ENCODE peak calls at places on chromosomes 12 and 14, in four cellular contexts. A is WTC11, S is K562, Y is HepG2. Z is an unnamed sample.

GRCh38 chr12:85279449-85280137 is 427 bp upstream of the ALX1 start:
- DNase-seq in A (peak), Y (no peak), S (no peak), Z (no peak)

GRCh38 chr12:119169150-119169549 is 9.6 kb upstream of the HSPB8 start:
- DNase-seq in A (no peak), S (no peak), Y (no peak), Z (no peak)

GRCh38 chr12:106648736-106649135 is 65.9 kb downstream of the RFX4 start:
- DNase-seq in S (no peak), Y (no peak), A (no peak), Z (no peak)

GRCh38 chr14:69654109-69654508 is 42.7 kb downstream of the SUSD6 start:
- DNase-seq in S (no peak), A (no peak), Y (no peak), Z (no peak)

GRCh38 chr12:106080786-106081185 is 58.0 kb downstream of the NUAK1 start:
- DNase-seq in S (no peak), A (no peak), Y (no peak), Z (no peak)

GRCh38 chr12:6824962-6825381 is 3.2 kb upstream of the P3H3 start:
- DNase-seq in Y (no peak), A (no peak), S (no peak), Z (no peak)

GRCh38 chr14:64292197-64292596 is 2.0 kb downstream of the ESR2 start:
- DNase-seq in A (no peak), Y (no peak), S (no peak), Z (no peak)

GRCh38 chr12:4849024-4849594 is 60.6 kb upstream of the KCNA1 start:
- DNase-seq in Y (peak), S (peak), A (no peak), Z (no peak)

GRCh38 chr14:77730976-77731497 is 23.1 kb downstream of the SLIRP start:
- DNase-seq in Y (no peak), S (no peak), A (no peak), Z (no peak)

GRCh38 chr12:87827638-87828264 is 201.4 kb downstream of the C12orf50 start:
- DNase-seq in S (no peak), A (no peak), Y (no peak), Z (no peak)

GRCh38 chr12:124637586-124637985 is 70.2 kb upstream of the NCOR2 start:
- DNase-seq in A (no peak), Y (no peak), S (no peak), Z (no peak)

GRCh38 chr14:72830786-72831583 is 62.9 kb downstream of the DPF3 start:
- DNase-seq in S (no peak), Y (no peak), A (no peak), Z (no peak)

GRCh38 chr12:32083489-32083888 is 23.2 kb upstream of the BICD1 start:
- DNase-seq in Y (no peak), S (no peak), A (no peak), Z (no peak)

GRCh38 chr12:58253663-58254062 is 312.3 kb downstream of the ATP23 start:
- DNase-seq in S (no peak), A (no peak), Y (no peak), Z (no peak)

GRCh38 chr12:107359382-107359781 is 266.0 kb upstream of the CRY1 start:
- DNase-seq in Y (no peak), S (no peak), A (no peak), Z (no peak)

GRCh38 chr14:89953602-89954001 is 928 bp downstream of the EFCAB11 start:
- DNase-seq in A (no peak), Y (no peak), S (no peak), Z (no peak)

GRCh38 chr12:30795410-30795659 is 40.6 kb upstream of the CAPRIN2 start:
- DNase-seq in Y (no peak), A (no peak), S (no peak), Z (no peak)

GRCh38 chr12:10140001-10140400 is 10.0 kb upstream of the CLEC7A start:
- DNase-seq in S (peak), A (peak), Y (peak), Z (peak)

GRCh38 chr14:75881986-75882385 is 99.8 kb downstream of the TGFB3 start:
- DNase-seq in A (no peak), S (no peak), Y (no peak), Z (no peak)

GRCh38 chr14:89207925-89208328 is 209.1 kb downstream of the FOXN3 start:
- DNase-seq in A (no peak), Y (no peak), S (peak), Z (peak)

GRCh38 chr14:99037777-99038176 is 234.2 kb downstream of the BCL11B start:
- DNase-seq in A (peak), S (peak), Y (no peak), Z (no peak)

GRCh38 chr12:101616027-101616494 is 21.3 kb downstream of the MYBPC1 start:
- DNase-seq in S (no peak), Y (peak), A (no peak), Z (no peak)

GRCh38 chr14:50762001-50762930 is 68.7 kb downstream of the NIN start:
- DNase-seq in Y (no peak), S (no peak), A (no peak), Z (no peak)

GRCh38 chr12:26633591-26634210 is 199.3 kb downstream of the ITPR2 start:
- DNase-seq in A (no peak), S (no peak), Y (peak), Z (no peak)

GRCh38 chr12:47022296-47022695 is 57.1 kb upstream of the PCED1B start:
- DNase-seq in Y (no peak), S (no peak), A (no peak), Z (no peak)

GRCh38 chr12:98509063-98509462 is 6.3 kb upstream of the TMPO start:
- DNase-seq in Y (peak), A (no peak), S (no peak), Z (no peak)

GRCh38 chr12:78101946-78102635 is 271.4 kb downstream of the NAV3 start:
- DNase-seq in Y (no peak), A (peak), S (no peak), Z (no peak)
- TF ChIP-seq CBFB in Y (no peak), A (no peak), S (no peak), Z (no peak)

DNA sequence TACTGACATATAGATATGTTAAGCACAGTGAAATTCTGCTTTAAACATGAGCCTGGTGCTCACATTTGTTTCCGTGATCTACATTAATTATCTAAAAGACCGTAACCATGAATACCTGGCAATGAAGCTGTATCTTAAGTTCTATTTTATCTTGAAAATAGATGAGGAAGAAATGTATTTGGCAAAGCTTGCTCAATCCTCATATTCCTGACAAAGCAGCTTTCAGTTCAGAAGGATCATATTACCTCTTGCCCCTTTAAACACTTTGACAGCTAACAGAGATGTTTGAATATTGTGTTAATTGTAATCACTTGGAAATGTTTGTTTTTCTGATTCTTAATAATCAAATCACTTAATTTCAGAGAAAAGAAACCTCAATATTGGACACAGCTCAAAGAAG is 9.7 kb downstream of the EPYC start:
- DNase-seq in Y (no peak), S (no peak), A (no peak), Z (no peak)
- TF ChIP-seq ATF3 in Y (no peak), S (no peak), A (no peak), Z (no peak)

GRCh38 chr12:16062611-16063010 is 151.5 kb downstream of the DERA start:
- DNase-seq in A (no peak), S (no peak), Y (no peak), Z (no peak)

DNA sequence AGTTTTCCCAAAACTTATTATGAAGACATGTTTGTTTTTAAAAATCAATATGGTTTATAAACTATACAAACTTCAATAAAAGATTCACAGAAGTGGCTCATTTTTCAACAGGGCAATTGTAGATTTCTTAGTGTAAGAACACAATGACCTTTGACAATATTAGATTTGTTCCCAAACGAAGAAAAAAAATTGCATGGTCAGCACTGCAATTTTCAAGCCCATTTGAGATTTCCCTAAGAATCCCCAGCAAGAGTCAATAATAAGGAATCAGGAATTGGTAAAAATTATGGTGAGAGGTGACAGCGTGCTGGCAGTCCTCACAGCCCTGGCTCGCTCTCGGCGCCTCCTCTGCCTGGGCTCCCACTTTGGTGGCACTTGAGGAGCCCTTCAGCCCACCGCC is 145.8 kb downstream of the DERA start:
- DNase-seq in Y (no peak), S (no peak), A (no peak), Z (no peak)
- TF ChIP-seq CBFB in Y (no peak), S (no peak), A (no peak), Z (no peak)

GRCh38 chr14:93915800-93916199 is 11.3 kb upstream of the FAM181A start:
- DNase-seq in S (no peak), Y (no peak), A (no peak), Z (no peak)

GRCh38 chr14:93917141-93917540 is 10.0 kb upstream of the FAM181A start:
- DNase-seq in A (no peak), S (no peak), Y (no peak), Z (no peak)

GRCh38 chr14:93915070-93915705 is 12.0 kb upstream of the FAM181A start:
- DNase-seq in Y (no peak), S (no peak), A (no peak), Z (no peak)

GRCh38 chr14:93914278-93914677 is 12.9 kb upstream of the FAM181A start:
- DNase-seq in A (no peak), Y (no peak), S (no peak), Z (no peak)

GRCh38 chr14:93916476-93916875 is 10.7 kb upstream of the FAM181A start:
- DNase-seq in A (no peak), S (no peak), Y (no peak), Z (no peak)
- TF ChIP-seq ATF3 in A (no peak), S (no peak), Y (no peak), Z (no peak)

Z was measured in GM12878.